ENCODE peak calls at places on chromosome X, in ten cellular contexts. Z, K, N, G, U, A, J, H, C and T are unnamed samples.

GRCh38 chrX:13511557-13512330 is 57.7 kb upstream of the EGFL6 start:
- DNase-seq in C (peak; percentile 28), H (no peak), J (peak; percentile 29), Z (no peak), K (no peak), U (no peak), G (peak; percentile 14), N (no peak), A (no peak), T (no peak)

GRCh38 chrX:119984652-119985051 is 41.1 kb upstream of the NKAP start:
- DNase-seq in G (no peak), C (no peak), A (no peak), H (no peak), K (no peak), J (no peak), N (no peak), Z (no peak), U (no peak), T (no peak)

GRCh38 chrX:120453985-120454384 is 15.1 kb downstream of the LAMP2 start:
- DNase-seq in K (peak; percentile 67), U (no peak), A (no peak), N (no peak), C (peak; percentile 51), G (peak; percentile 53), H (no peak), J (no peak), Z (peak; percentile 56), T (no peak)

GRCh38 chrX:46849933-46850332 is 13.1 kb downstream of the RP2 start:
- DNase-seq in N (no peak), H (no peak), U (no peak), G (peak; percentile 37), A (no peak), Z (no peak), C (no peak), J (no peak), K (peak; percentile 29), T (no peak)

GRCh38 chrX:74422576-74423288 is 1.4 kb downstream of the SLC16A2 start:
- DNase-seq in U (peak; percentile 70), C (peak; percentile 56), N (peak; percentile 20), Z (peak; percentile 26), H (no peak), G (peak; percentile 73), J (peak; percentile 78), K (peak; percentile 54), A (peak; percentile 40), T (no peak)

GRCh38 chrX:41922125-41922521 is 1.2 kb downstream of the CASK start:
- DNase-seq in C (peak; percentile 31), Z (peak; percentile 27), J (peak; percentile 31), N (no peak), U (no peak), K (peak; percentile 37), G (peak; percentile 39), A (peak; percentile 9), H (peak; percentile 50), T (no peak)

GRCh38 chrX:91434351-91435168 is at the start of gene PABPC5:
- DNase-seq in J (peak; percentile 76), A (no peak), G (peak; percentile 86), U (peak; percentile 80), C (peak; percentile 83), H (no peak), N (peak; percentile 63), K (peak; percentile 0), Z (peak; percentile 0), T (peak; percentile 98)

GRCh38 chrX:153457136-153457825 is 11.4 kb upstream of the TREX2 start:
- DNase-seq in A (no peak), H (no peak), G (no peak), K (no peak), U (no peak), J (no peak), C (no peak), Z (no peak), N (no peak), T (peak; percentile 79)

GRCh38 chrX:24334473-24334872 is 20.6 kb upstream of the SUPT20HL2 start:
- DNase-seq in U (no peak), K (peak; percentile 23), A (no peak), N (no peak), G (peak; percentile 74), J (no peak), H (no peak), C (no peak), Z (peak; percentile 8), T (no peak)

GRCh38 chrX:47218920-47219815 is 687 bp downstream of the CDK16 start:
- DNase-seq in C (no peak), N (no peak), A (peak; percentile 31), Z (no peak), U (peak; percentile 36), H (peak; percentile 45), K (no peak), J (peak; percentile 9), G (no peak), T (peak; percentile 81)

GRCh38 chrX:123308663-123309062 is 124.6 kb downstream of the GRIA3 start:
- DNase-seq in A (no peak), H (no peak), U (no peak), K (no peak), C (no peak), J (no peak), G (peak; percentile 63), N (no peak), Z (no peak), T (no peak)

GRCh38 chrX:25206761-25207160 is 191.0 kb upstream of the ARX start:
- DNase-seq in K (peak; percentile 79), H (no peak), Z (peak; percentile 74), U (no peak), N (no peak), C (no peak), J (no peak), G (peak; percentile 52), A (no peak), T (no peak)

GRCh38 chrX:7120578-7121219 is 26.8 kb upstream of the STS start:
- DNase-seq in G (peak; percentile 20), H (no peak), A (no peak), U (no peak), J (peak; percentile 36), C (peak; percentile 43), N (no peak), K (peak; percentile 4), Z (peak; percentile 42), T (no peak)

GRCh38 chrX:51215266-51215665 is 117.4 kb upstream of the NUDT10 start:
- DNase-seq in H (no peak), C (no peak), N (no peak), U (no peak), G (no peak), Z (peak; percentile 0), J (no peak), A (no peak), K (no peak), T (no peak)

GRCh38 chrX:70762285-70762684 is 146.2 kb downstream of the TEX11 start:
- DNase-seq in G (no peak), J (no peak), H (no peak), A (no peak), C (no peak), N (no peak), K (no peak), U (peak; percentile 33), Z (no peak), T (no peak)

GRCh38 chrX:39729834-39730670 is 367.7 kb downstream of the BCOR start:
- DNase-seq in H (peak; percentile 21), A (no peak), N (no peak), C (no peak), J (no peak), U (peak; percentile 21), Z (no peak), G (peak; percentile 67), K (no peak), T (no peak)

GRCh38 chrX:105136786-105137185 is 83.7 kb downstream of the TEX13A start:
- DNase-seq in H (no peak), J (no peak), K (peak; percentile 69), G (no peak), C (no peak), N (no peak), Z (peak; percentile 58), A (no peak), U (no peak), T (no peak)

DNA sequence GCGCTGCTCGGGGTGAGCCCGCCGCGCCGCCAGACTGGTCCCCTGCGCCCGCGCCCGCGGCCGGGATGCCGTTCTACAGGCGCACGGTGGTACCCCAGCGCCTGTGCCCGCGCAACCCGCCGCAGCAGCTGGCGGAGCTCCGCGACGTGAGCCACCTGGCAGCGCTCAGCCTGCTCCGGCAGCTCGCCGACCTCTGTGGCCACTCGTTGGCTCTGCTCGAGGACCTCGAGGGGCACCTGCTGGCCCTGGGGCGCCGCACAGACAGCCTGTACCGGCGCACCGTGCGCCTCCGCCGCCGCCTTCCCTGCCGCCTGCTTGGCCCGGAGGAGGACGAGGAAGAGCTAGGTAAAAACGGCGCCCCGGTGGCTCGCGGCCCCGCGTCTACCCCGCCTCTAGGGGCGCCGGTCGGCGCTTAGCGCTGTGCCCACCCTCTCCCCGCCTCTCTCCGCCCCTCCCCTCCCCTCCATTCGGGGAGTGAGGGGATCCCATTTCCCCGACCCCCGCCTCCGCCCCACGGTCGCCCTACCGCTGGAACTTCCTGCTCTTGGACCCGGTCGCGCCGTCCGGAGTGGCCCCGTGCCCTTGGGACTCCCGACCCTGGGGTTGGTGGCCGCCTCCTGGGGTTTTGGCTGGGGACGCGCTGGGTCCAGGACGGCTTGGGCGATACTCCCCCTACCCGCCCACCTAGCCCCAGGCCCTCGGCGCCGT is 532 bp downstream of the NHSL2 start:
- DNase-seq in Z (no peak), H (peak; percentile 28), J (no peak), G (peak; percentile 24), K (no peak), U (peak; percentile 73), C (no peak), N (no peak), A (peak; percentile 16), T (no peak)
- TF ChIP-seq CTCF in Z (peak; percentile 11), H (no peak), J (peak; percentile 16), G (no peak), K (no peak), U (no peak), C (no peak), N (no peak), A (no peak), T (peak; percentile 72)

GRCh38 chrX:129522184-129523059 is 868 bp downstream of the SMARCA1 start:
- DNase-seq in U (peak; percentile 61), C (peak; percentile 54), G (peak; percentile 69), N (peak; percentile 24), A (peak; percentile 30), H (no peak), Z (peak; percentile 33), J (peak; percentile 67), K (peak; percentile 56), T (no peak)
- TF ChIP-seq CTCF in U (no peak), C (peak; percentile 23), G (peak; percentile 10), N (no peak), A (no peak), H (no peak), Z (peak; percentile 21), J (peak; percentile 23), K (peak; percentile 29), T (peak; percentile 65)

GRCh38 chrX:144219035-144219434 is 335.2 kb downstream of the UBE2NL start:
- DNase-seq in Z (peak; percentile 0), C (peak; percentile 0), U (no peak), J (peak; percentile 0), G (no peak), H (no peak), A (no peak), K (peak; percentile 10), N (no peak), T (no peak)
- TF ChIP-seq CTCF in Z (no peak), C (no peak), U (no peak), J (no peak), G (no peak), H (no peak), A (no peak), K (peak; percentile 44), N (no peak), T (no peak)

GRCh38 chrX:3811331-3812311 is 98.2 kb upstream of the PRKX start:
- DNase-seq in J (peak; percentile 60), G (peak; percentile 39), A (peak; percentile 38), K (peak; percentile 25), U (no peak), H (peak; percentile 57), Z (peak; percentile 21), N (no peak), C (peak; percentile 62), T (no peak)
- TF ChIP-seq CTCF in J (peak; percentile 58), G (peak; percentile 45), A (peak; percentile 37), K (peak; percentile 68), U (no peak), H (peak; percentile 57), Z (peak; percentile 42), N (peak; percentile 40), C (peak; percentile 60), T (peak; percentile 90)